ENCODE peak calls at places on chromosome 14, in six cellular contexts. M, X, L, V, S and A are unnamed samples.
A peak's percentile ranks its signal among the peaks of the same experiment; 100 is the strongest.

GRCh38 chr14:96105921-96106441 is 66.8 kb downstream of the C14orf132 start:
- DNase-seq in M (peak; percentile 49), L (peak; percentile 47), V (peak; percentile 89), S (peak; percentile 47), X (no peak), A (no peak)

GRCh38 chr14:36810209-36810608 is 148.5 kb downstream of the PAX9 start:
- DNase-seq in M (no peak), V (no peak), L (no peak), S (no peak), X (no peak), A (no peak)

GRCh38 chr14:30855345-30856037 is 18.9 kb upstream of the COCH start:
- DNase-seq in S (no peak), M (no peak), L (no peak), V (no peak), X (no peak), A (no peak)

GRCh38 chr14:82854851-82855250 is 1321.2 kb upstream of the SEL1L start:
- DNase-seq in L (no peak), V (no peak), X (no peak), S (no peak), M (no peak), A (no peak)

GRCh38 chr14:71686677-71687076 is 245.6 kb upstream of the RGS6 start:
- DNase-seq in L (no peak), M (no peak), S (peak; percentile 82), V (peak; percentile 92), X (peak; percentile 89), A (no peak)

GRCh38 chr14:20836668-20837338 is 34.2 kb upstream of the RNASE1 start:
- DNase-seq in S (no peak), M (no peak), V (peak; percentile 54), X (peak; percentile 50), L (no peak), A (no peak)

GRCh38 chr14:59362533-59362932 is 102.6 kb downstream of the GPR135 start:
- DNase-seq in V (peak; percentile 82), M (no peak), S (no peak), L (no peak), X (peak; percentile 53), A (no peak)

GRCh38 chr14:20610002-20610765 is 19.0 kb upstream of the RNASE12 start:
- DNase-seq in S (peak; percentile 81), V (peak; percentile 87), X (peak; percentile 82), M (peak; percentile 88), L (peak; percentile 78), A (no peak)

GRCh38 chr14:59438148-59438766 is 26.9 kb downstream of the GPR135 start:
- DNase-seq in X (peak; percentile 84), S (no peak), L (no peak), V (peak; percentile 94), M (no peak), A (no peak)

GRCh38 chr14:83355609-83356008 is 1822.0 kb upstream of the SEL1L start:
- DNase-seq in S (no peak), M (no peak), X (no peak), L (no peak), V (no peak), A (no peak)

GRCh38 chr14:101369194-101369915 is 191.9 kb upstream of the DIO3 start:
- DNase-seq in V (no peak), S (no peak), X (no peak), M (no peak), L (no peak), A (no peak)

GRCh38 chr14:80754696-80755095 is 186.8 kb downstream of the CEP128 start:
- DNase-seq in S (no peak), X (no peak), L (no peak), V (no peak), M (no peak), A (no peak)

GRCh38 chr14:94129758-94130414 is 482 bp upstream of the IFI27L2 start:
- DNase-seq in L (no peak), V (peak; percentile 65), S (peak; percentile 54), M (no peak), X (peak; percentile 64), A (no peak)

GRCh38 chr14:54651649-54652048 is 84.7 kb downstream of the SAMD4A start:
- DNase-seq in V (peak; percentile 60), M (no peak), X (peak; percentile 44), L (no peak), S (no peak), A (no peak)

GRCh38 chr14:94748667-94749347 is 21.1 kb downstream of the GSC start:
- DNase-seq in V (no peak), L (no peak), S (no peak), M (no peak), X (no peak), A (peak; percentile 39)

GRCh38 chr14:65132855-65133254 is 30.5 kb upstream of the MAX start:
- DNase-seq in L (no peak), S (no peak), M (no peak), X (no peak), V (no peak), A (no peak)

GRCh38 chr14:34237098-34237497 is 224.9 kb downstream of the SPTSSA start:
- DNase-seq in L (no peak), S (no peak), X (no peak), M (no peak), V (no peak), A (no peak)

GRCh38 chr14:93232159-93232558 is 25.1 kb downstream of the UBR7 start:
- DNase-seq in S (no peak), X (no peak), L (no peak), V (no peak), M (no peak), A (no peak)

GRCh38 chr14:28765907-28766504 is 581 bp upstream of the FOXG1 start:
- DNase-seq in S (no peak), L (no peak), M (no peak), V (no peak), X (peak; percentile 26), A (no peak)

GRCh38 chr14:49405291-49405690 is 180.9 kb downstream of the RPS29 start:
- DNase-seq in L (no peak), S (no peak), X (peak; percentile 69), M (no peak), V (peak; percentile 55), A (no peak)

GRCh38 chr14:85532981-85533820 is 3.3 kb downstream of the FLRT2 start:
- DNase-seq in S (peak; percentile 64), M (peak; percentile 85), X (peak; percentile 92), L (peak; percentile 61), V (peak; percentile 92), A (no peak)

DNA sequence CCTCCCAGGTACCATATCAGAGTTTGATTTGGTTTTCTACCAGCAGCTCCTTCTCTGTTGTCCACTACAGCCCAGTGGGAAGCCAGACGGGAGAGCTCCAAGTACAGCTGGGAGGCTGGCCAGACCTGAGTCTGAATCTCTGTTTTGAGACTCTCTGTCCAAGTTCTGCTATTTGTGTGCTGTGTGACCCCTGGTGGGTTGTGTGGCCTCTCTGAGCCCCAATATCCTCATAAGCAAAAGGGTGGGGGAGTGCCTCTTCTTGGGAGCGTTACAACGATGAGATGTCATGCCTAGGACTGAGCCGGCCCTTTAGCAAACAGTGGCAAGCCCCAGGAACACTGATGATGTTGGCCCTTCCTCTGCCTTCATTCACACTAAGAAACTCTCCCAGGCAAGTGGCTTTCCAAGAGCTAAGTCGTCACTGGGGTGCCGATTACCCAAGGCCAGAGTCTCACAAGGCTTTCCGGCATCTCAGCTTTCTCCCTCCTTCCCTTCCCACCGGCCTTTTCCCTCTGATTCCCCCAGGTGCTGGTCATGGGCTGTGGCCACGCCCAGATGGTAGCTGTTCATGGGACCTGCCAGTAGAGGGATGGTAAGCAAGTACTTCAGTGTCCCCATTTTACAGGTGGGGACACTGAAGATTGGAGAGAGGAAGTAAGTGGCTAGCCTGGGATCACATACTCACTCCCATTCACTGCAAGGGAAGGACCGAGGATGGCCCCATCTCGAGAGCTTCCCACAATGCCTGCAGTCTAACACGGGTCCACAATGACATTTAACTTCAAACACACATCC is 47.7 kb downstream of the BCL11B start:
- DNase-seq in L (no peak), X (no peak), S (no peak), V (no peak), M (no peak), A (no peak)
- TF ChIP-seq CTCF in L (no peak), X (no peak), S (no peak), V (no peak), M (no peak), A (no peak)

GRCh38 chr14:102924632-102925588 is 2.4 kb downstream of the AMN start:
- DNase-seq in X (no peak), M (peak; percentile 59), V (peak; percentile 8), L (no peak), S (no peak), A (no peak)
- TF ChIP-seq CTCF in X (peak; percentile 19), M (no peak), V (peak; percentile 38), L (no peak), S (no peak), A (peak; percentile 33)

GRCh38 chr14:78673845-78674244 is 503.7 kb downstream of the NRXN3 start:
- DNase-seq in X (no peak), M (no peak), V (no peak), S (no peak), L (no peak), A (no peak)
- TF ChIP-seq CTCF in X (no peak), M (no peak), V (no peak), S (no peak), L (no peak), A (no peak)

GRCh38 chr14:75084513-75084912 is 15.1 kb downstream of the ZC2HC1C start:
- DNase-seq in V (no peak), S (no peak), L (no peak), M (no peak), X (no peak), A (no peak)
- TF ChIP-seq CTCF in V (no peak), S (peak; percentile 6), L (no peak), M (peak; percentile 33), X (no peak), A (peak; percentile 51)

GRCh38 chr14:51202914-51203665 is 37.0 kb upstream of the TMX1 start:
- DNase-seq in X (no peak), V (no peak), S (no peak), L (no peak), M (no peak), A (no peak)
- TF ChIP-seq CTCF in X (no peak), V (no peak), S (no peak), L (no peak), M (no peak), A (no peak)

GRCh38 chr14:23093993-23094665 is 807 bp downstream of the ACIN1 start:
- DNase-seq in L (no peak), S (no peak), M (no peak), X (no peak), V (no peak), A (no peak)
- TF ChIP-seq CTCF in L (no peak), S (no peak), M (no peak), X (peak; percentile 28), V (peak; percentile 40), A (peak; percentile 58)

DNA sequence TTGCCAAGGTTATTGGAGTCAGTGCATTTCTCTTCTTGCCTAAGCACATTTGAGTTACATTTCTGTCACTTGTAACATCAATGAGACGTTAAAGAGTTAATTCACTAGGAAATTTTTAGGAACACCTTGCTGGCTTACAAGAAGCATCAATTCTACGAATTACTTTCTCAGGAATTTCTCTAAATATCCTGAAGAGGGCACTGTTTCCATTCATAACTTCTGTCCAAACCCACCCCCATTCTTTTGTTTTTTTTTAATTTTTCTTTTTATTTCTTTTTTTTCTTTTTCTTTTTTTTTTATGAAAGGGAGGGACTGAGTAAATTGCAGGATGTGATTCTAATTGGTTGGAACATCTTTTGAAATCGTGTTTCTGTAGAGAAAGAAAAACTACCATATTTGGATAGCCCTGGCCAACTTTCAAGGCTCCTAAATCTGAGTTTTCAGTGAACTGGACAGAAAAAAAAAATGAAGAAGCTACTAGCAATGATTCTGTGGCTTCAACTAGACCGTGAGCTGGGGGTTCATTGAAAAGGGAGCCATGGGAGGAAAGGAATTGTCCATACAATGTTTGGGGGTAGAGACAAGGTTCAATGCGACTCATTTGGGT is 285.3 kb downstream of the DAD1 start:
- DNase-seq in V (peak; percentile 27), S (no peak), M (no peak), L (no peak), X (peak; percentile 18), A (no peak)
- TF ChIP-seq CTCF in V (peak; percentile 58), S (peak; percentile 42), M (peak; percentile 23), L (peak; percentile 30), X (peak; percentile 45), A (peak; percentile 87)